ENCODE peak calls at places on chromosome 13, in ten cellular contexts. R, F, Z, H, Y, X, C, E, P and U are unnamed samples.

GRCh38 chr13:91767681-91768080 is 369.3 kb downstream of the GPC5 start:
- DNase-seq in F (no peak), P (no peak), C (no peak), X (no peak), H (no peak), Z (peak), Y (no peak), R (no peak), E (no peak), U (no peak)

GRCh38 chr13:45269204-45269603 is 68.4 kb upstream of the KCTD4 start:
- DNase-seq in E (no peak), Z (peak), X (no peak), P (no peak), Y (no peak), H (no peak), F (no peak), R (no peak), C (no peak), U (no peak)

GRCh38 chr13:60146491-60146890 is 17.2 kb downstream of the DIAPH3 start:
- DNase-seq in X (no peak), Y (no peak), P (no peak), R (no peak), E (no peak), H (no peak), F (no peak), Z (peak), C (no peak), U (no peak)

GRCh38 chr13:108924154-108924940 is 294.9 kb downstream of the MYO16 start:
- DNase-seq in R (no peak), C (no peak), E (no peak), P (no peak), F (no peak), Z (peak), Y (no peak), X (no peak), H (no peak), U (no peak)

GRCh38 chr13:53784331-53784730 is 755.7 kb downstream of the OLFM4 start:
- DNase-seq in H (no peak), P (no peak), E (no peak), F (no peak), R (no peak), Z (no peak), X (no peak), C (no peak), Y (no peak), U (no peak)

GRCh38 chr13:73578251-73578875 is 519.6 kb downstream of the KLF5 start:
- DNase-seq in R (no peak), E (no peak), Y (no peak), X (no peak), F (no peak), C (no peak), Z (peak), P (no peak), H (no peak), U (no peak)

GRCh38 chr13:78137404-78138142 is 218.9 kb upstream of the EDNRB start:
- DNase-seq in F (peak), X (peak), H (peak), Z (peak), E (no peak), Y (peak), P (peak), R (peak), C (no peak), U (no peak)

GRCh38 chr13:46861959-46862358 is 34.9 kb downstream of the HTR2A start:
- DNase-seq in Y (no peak), C (no peak), X (no peak), R (no peak), E (no peak), P (no peak), Z (no peak), H (no peak), F (no peak), U (no peak)

GRCh38 chr13:32153056-32153455 is 121.5 kb downstream of the FRY start:
- DNase-seq in C (no peak), X (peak), E (no peak), P (no peak), Z (peak), Y (no peak), F (no peak), R (no peak), H (no peak), U (no peak)

GRCh38 chr13:95485518-95486144 is 66.9 kb upstream of the CLDN10 start:
- DNase-seq in C (no peak), Z (peak), X (peak), R (no peak), F (no peak), P (no peak), H (no peak), E (no peak), Y (no peak), U (no peak)